ENCODE peak calls at places on chromosomes 6 and 20, in five cellular contexts. Q is HepG2; I is neural progenitor cell; A is SK-N-SH; M is CD4-positive, alpha-beta memory T cell. Y is an unnamed sample.

GRCh38 chr6:22754111-22754510 is 184.7 kb downstream of the HDGFL1 start:
- DNase-seq in Q (no peak), I (no peak), A (no peak), M (no peak), Y (no peak)

GRCh38 chr6:38161331-38161730 is 341.8 kb downstream of the ZFAND3 start:
- DNase-seq in Q (no peak), I (no peak), A (no peak), M (no peak), Y (peak; percentile 11)

GRCh38 chr6:158819213-158819976 is at the start of gene EZR:
- DNase-seq in Q (peak; percentile 59), I (peak; percentile 91), A (peak; percentile 96), M (peak; percentile 82), Y (peak; percentile 85)

GRCh38 chr6:30194797-30195690 is 18.2 kb downstream of the TRIM26 start:
- DNase-seq in Q (no peak), I (peak; percentile 24), A (no peak), M (no peak), Y (no peak)

GRCh38 chr6:13402711-13403110 is 74.4 kb upstream of the TBC1D7 start:
- DNase-seq in Q (no peak), I (no peak), A (no peak), M (no peak), Y (no peak)

GRCh38 chr6:104623052-104623690 is 236.5 kb downstream of the HACE1 start:
- DNase-seq in Q (no peak), I (peak; percentile 51), A (no peak), M (no peak), Y (no peak)

GRCh38 chr6:105745464-105746129 is 340.5 kb upstream of the PRDM1 start:
- DNase-seq in Q (no peak), I (no peak), A (no peak), M (no peak), Y (no peak)

GRCh38 chr6:135182120-135182992 is 1.2 kb downstream of the MYB start:
- DNase-seq in Q (no peak), I (peak; percentile 55), A (peak; percentile 63), M (peak; percentile 24), Y (peak; percentile 25)

GRCh38 chr20:31949877-31950646 is 1.8 kb downstream of the PDRG1 start:
- DNase-seq in Q (no peak), I (no peak), A (no peak), M (no peak), Y (no peak)

GRCh38 chr20:37956099-37956498 is 53.2 kb downstream of the VSTM2L start:
- DNase-seq in Q (no peak), I (no peak), A (no peak), M (no peak), Y (no peak)

GRCh38 chr6:118551063-118551672 is 3.1 kb downstream of the PLN start:
- DNase-seq in Q (peak; percentile 44), I (peak; percentile 59), A (peak; percentile 41), M (peak; percentile 45), Y (no peak)

GRCh38 chr20:36629719-36630340 is 16.2 kb downstream of the SLA2 start:
- DNase-seq in Q (no peak), I (no peak), A (no peak), M (peak; percentile 48), Y (no peak)

GRCh38 chr6:122749451-122750050 is 30.0 kb upstream of the FABP7 start:
- DNase-seq in Q (no peak), I (no peak), A (no peak), M (no peak), Y (no peak)

GRCh38 chr6:149317656-149318571 is at the start of gene TAB2:
- DNase-seq in Q (no peak), I (no peak), A (peak; percentile 73), M (peak; percentile 61), Y (peak; percentile 57)

GRCh38 chr6:109221543-109222195 is 126.4 kb downstream of the CEP57L1 start:
- DNase-seq in Q (no peak), I (no peak), A (no peak), M (no peak), Y (no peak)

GRCh38 chr6:137036566-137037300 is 8.0 kb downstream of the IL20RA start:
- DNase-seq in Q (peak; percentile 20), I (no peak), A (no peak), M (no peak), Y (no peak)

GRCh38 chr6:63636516-63636968 is 940 bp downstream of the PHF3 start:
- DNase-seq in Q (peak; percentile 59), I (peak; percentile 62), A (peak; percentile 47), M (peak; percentile 37), Y (peak; percentile 61)

DNA sequence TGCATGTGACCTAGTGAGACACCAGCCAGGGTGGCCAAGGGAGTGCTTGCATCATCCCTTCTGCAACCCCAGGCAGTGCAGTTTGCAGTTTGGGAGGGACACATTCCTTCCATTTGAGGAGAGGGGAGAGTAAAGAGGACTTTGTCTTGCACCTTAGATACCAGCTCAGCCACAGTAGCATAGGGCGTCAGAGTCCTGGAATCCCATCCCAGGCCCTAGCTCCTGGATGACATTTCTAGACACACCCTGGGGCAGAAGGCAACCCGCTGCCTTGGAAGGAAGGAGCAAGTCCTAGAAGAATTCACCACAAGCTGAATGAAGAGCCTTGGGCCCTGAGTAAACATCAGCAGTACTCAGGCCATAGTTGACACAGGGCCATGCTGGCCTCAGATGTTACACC is 680.4 kb upstream of the IMPG1 start:
- DNase-seq in Q (no peak), I (no peak), A (no peak), M (no peak), Y (no peak)
- H3K27ac ChIP-seq in Q (no peak overlapping the region), I (no peak overlapping the region), A (no peak overlapping the region), M (no peak overlapping the region), Y (no peak overlapping the region)

DNA sequence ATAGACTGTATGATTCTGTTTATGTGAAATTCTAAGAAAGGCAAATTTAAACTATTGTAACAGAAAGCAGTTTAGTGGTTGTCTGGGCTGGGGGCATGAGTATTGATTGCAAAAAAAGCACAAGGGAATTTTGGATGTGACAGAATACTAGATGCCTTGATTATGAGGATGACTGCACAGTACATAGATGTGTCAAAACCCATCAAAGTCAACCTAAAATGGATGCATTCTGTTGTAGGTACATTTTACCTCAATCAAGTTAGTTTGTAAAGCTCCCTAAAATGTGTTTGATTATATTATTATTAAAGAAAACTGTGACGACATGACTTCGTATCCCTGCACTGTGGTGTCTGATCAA is 118.2 kb upstream of the GGTLC1 start:
- DNase-seq in Q (no peak), I (no peak), A (no peak), M (no peak), Y (no peak)
- H3K27ac ChIP-seq in Q (no peak overlapping the region), I (no peak overlapping the region), A (no peak overlapping the region), M (no peak overlapping the region), Y (no peak overlapping the region)

DNA sequence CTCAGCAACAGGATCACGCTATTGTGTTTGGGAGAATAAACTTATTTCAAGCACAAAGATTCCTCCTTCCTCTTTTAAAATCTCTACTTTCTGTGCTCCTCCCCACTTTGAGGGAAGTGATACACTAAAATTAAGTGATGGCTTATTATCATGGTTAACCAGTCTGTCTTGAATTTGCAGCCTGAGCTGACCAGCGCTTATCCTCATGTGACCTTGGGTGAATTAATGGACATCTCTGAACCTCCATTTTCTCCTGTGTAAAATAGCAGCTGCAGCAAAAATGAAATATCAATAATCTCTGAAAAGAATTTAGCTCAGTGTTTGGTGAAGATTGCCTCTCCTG is 222.6 kb downstream of the BCAS1 start:
- DNase-seq in Q (no peak), I (no peak), A (no peak), M (no peak), Y (no peak)
- H3K27ac ChIP-seq in Q (no peak overlapping the region), I (no peak overlapping the region), A (no peak overlapping the region), M (no peak overlapping the region), Y (no peak overlapping the region)

GRCh38 chr20:62696999-62697398 is 11.6 kb upstream of the NTSR1 start:
- DNase-seq in Q (no peak), I (no peak), A (no peak), M (no peak), Y (no peak)

GRCh38 chr20:62697468-62697912 is 11.1 kb upstream of the NTSR1 start:
- DNase-seq in Q (no peak), I (no peak), A (no peak), M (no peak), Y (no peak)

GRCh38 chr20:62695448-62696414 is 12.9 kb upstream of the NTSR1 start:
- DNase-seq in Q (no peak), I (no peak), A (no peak), M (no peak), Y (no peak)

GRCh38 chr20:62694868-62695267 is 13.8 kb upstream of the NTSR1 start:
- DNase-seq in Q (no peak), I (no peak), A (no peak), M (no peak), Y (no peak)

DNA sequence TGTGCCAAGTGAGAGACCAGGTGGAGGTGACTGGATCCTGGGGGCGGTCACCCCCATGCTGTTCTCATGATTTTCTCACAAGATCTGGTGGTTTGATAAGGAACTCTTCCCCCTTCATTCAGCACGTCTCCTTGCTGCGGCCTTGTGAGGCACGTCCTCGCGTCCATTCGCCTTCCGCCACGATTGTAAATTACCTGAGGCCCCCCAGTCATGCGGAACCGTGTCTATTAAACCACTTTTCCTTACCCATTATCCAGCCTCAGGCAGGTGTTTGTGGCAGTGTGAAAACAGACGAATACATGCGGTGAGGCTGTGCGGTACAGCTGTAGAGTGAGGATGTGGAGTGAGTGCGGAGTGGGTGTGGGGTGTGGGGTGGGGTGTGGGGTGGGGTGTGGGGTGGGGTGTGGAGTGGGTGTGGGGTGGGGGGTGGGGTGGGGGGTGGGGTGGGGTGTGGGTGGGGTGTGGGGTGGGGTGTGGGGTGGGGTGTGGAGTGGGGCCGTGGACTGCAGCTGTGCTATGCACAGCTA is 12.1 kb upstream of the NTSR1 start:
- DNase-seq in Q (no peak), I (no peak), A (no peak), M (no peak), Y (no peak)
- H3K27ac ChIP-seq in Q (no peak overlapping the region), I (no peak overlapping the region), A (no peak overlapping the region), M (no peak overlapping the region), Y (no peak overlapping the region)

GRCh38 chr6:166381733-166382499 is 824 bp downstream of the MPC1 start:
- DNase-seq in Q (peak; percentile 58), I (peak; percentile 73), A (peak; percentile 78), M (peak; percentile 64), Y (peak; percentile 81)

GRCh38 chr6:166381381-166381732 is 1.4 kb downstream of the MPC1 start:
- DNase-seq in Q (no peak), I (no peak), A (no peak), M (no peak), Y (no peak)

GRCh38 chr6:166382933-166383816 is at the start of gene MPC1:
- DNase-seq in Q (peak; percentile 94), I (peak; percentile 98), A (peak; percentile 97), M (peak; percentile 95), Y (peak; percentile 96)

GRCh38 chr6:166379800-166380199 is 2.9 kb downstream of the MPC1 start:
- DNase-seq in Q (no peak), I (no peak), A (no peak), M (no peak), Y (no peak)

GRCh38 chr6:166382500-166382932 is 224 bp downstream of the MPC1 start:
- DNase-seq in Q (no peak), I (no peak), A (no peak), M (no peak), Y (no peak)
- H3K27ac ChIP-seq in Q (peak overlapping the region; percentile 78), I (no peak overlapping the region), A (peak overlapping the region; percentile 55), M (peak overlapping the region; percentile 77), Y (peak overlapping the region; percentile 69)